ENCODE peak calls at places on chromosomes 6 and 20, in ten cellular contexts. One of them, this sample, is unnamed.

GRCh38 chr6:169255643-169256042 is 2.0 kb upstream of the THBS2 start:
- DNase-seq in right atrium auricular region: no peak
- DNase-seq in adrenal gland: no peak
- DNase-seq in choroid plexus epithelial cell: no peak
- DNase-seq in endothelial cell: no peak
- DNase-seq in OCI-LY7: no peak
- DNase-seq in brain microvascular endothelial cell: no peak
- DNase-seq in mammary epithelial cell: no peak
- DNase-seq in kidney: no peak
- DNase-seq in GM13976: no peak
- DNase-seq in this sample: no peak

GRCh38 chr6:159169193-159169555 is at the start of gene FNDC1:
- DNase-seq in right atrium auricular region: no peak
- DNase-seq in adrenal gland: peak
- DNase-seq in choroid plexus epithelial cell: no peak
- DNase-seq in endothelial cell: peak
- DNase-seq in OCI-LY7: peak
- DNase-seq in brain microvascular endothelial cell: no peak
- DNase-seq in mammary epithelial cell: no peak
- DNase-seq in kidney: peak
- DNase-seq in GM13976: peak
- DNase-seq in this sample: peak

GRCh38 chr6:87078983-87079616 is 15.8 kb downstream of the CGA start:
- DNase-seq in right atrium auricular region: peak
- DNase-seq in adrenal gland: peak
- DNase-seq in choroid plexus epithelial cell: peak
- DNase-seq in endothelial cell: peak
- DNase-seq in OCI-LY7: peak
- DNase-seq in brain microvascular endothelial cell: peak
- DNase-seq in mammary epithelial cell: peak
- DNase-seq in kidney: peak
- DNase-seq in GM13976: peak
- DNase-seq in this sample: peak

GRCh38 chr20:47354710-47355488 is 1.6 kb downstream of the ZMYND8 start:
- DNase-seq in right atrium auricular region: no peak
- DNase-seq in adrenal gland: no peak
- DNase-seq in choroid plexus epithelial cell: peak
- DNase-seq in endothelial cell: no peak
- DNase-seq in OCI-LY7: no peak
- DNase-seq in brain microvascular endothelial cell: no peak
- DNase-seq in mammary epithelial cell: peak
- DNase-seq in kidney: no peak
- DNase-seq in GM13976: no peak
- DNase-seq in this sample: peak

GRCh38 chr20:32727663-32728062 is 15.6 kb downstream of the COMMD7 start:
- DNase-seq in right atrium auricular region: no peak
- DNase-seq in adrenal gland: no peak
- DNase-seq in choroid plexus epithelial cell: peak
- DNase-seq in endothelial cell: no peak
- DNase-seq in OCI-LY7: no peak
- DNase-seq in brain microvascular endothelial cell: peak
- DNase-seq in mammary epithelial cell: peak
- DNase-seq in kidney: no peak
- DNase-seq in GM13976: no peak
- DNase-seq in this sample: no peak

GRCh38 chr20:19817017-19817416 is 59.0 kb downstream of the RIN2 start:
- DNase-seq in right atrium auricular region: no peak
- DNase-seq in adrenal gland: no peak
- DNase-seq in choroid plexus epithelial cell: peak
- DNase-seq in endothelial cell: no peak
- DNase-seq in OCI-LY7: no peak
- DNase-seq in brain microvascular endothelial cell: peak
- DNase-seq in mammary epithelial cell: peak
- DNase-seq in kidney: no peak
- DNase-seq in GM13976: no peak
- DNase-seq in this sample: no peak

GRCh38 chr6:2232445-2232844 is 13.0 kb downstream of the GMDS start:
- DNase-seq in right atrium auricular region: no peak
- DNase-seq in adrenal gland: no peak
- DNase-seq in choroid plexus epithelial cell: no peak
- DNase-seq in endothelial cell: no peak
- DNase-seq in OCI-LY7: no peak
- DNase-seq in brain microvascular endothelial cell: no peak
- DNase-seq in mammary epithelial cell: no peak
- DNase-seq in kidney: no peak
- DNase-seq in GM13976: peak
- DNase-seq in this sample: no peak

GRCh38 chr20:39875493-39876110 is 813.4 kb downstream of the MAFB start:
- DNase-seq in right atrium auricular region: no peak
- DNase-seq in adrenal gland: no peak
- DNase-seq in choroid plexus epithelial cell: no peak
- DNase-seq in endothelial cell: no peak
- DNase-seq in OCI-LY7: no peak
- DNase-seq in brain microvascular endothelial cell: no peak
- DNase-seq in mammary epithelial cell: no peak
- DNase-seq in kidney: no peak
- DNase-seq in GM13976: no peak
- DNase-seq in this sample: no peak

GRCh38 chr6:125191916-125192609 is 38.5 kb downstream of the TPD52L1 start:
- DNase-seq in right atrium auricular region: peak
- DNase-seq in adrenal gland: peak
- DNase-seq in choroid plexus epithelial cell: peak
- DNase-seq in endothelial cell: peak
- DNase-seq in OCI-LY7: peak
- DNase-seq in brain microvascular endothelial cell: peak
- DNase-seq in mammary epithelial cell: peak
- DNase-seq in kidney: no peak
- DNase-seq in GM13976: peak
- DNase-seq in this sample: peak

GRCh38 chr6:107642348-107643347 is 152.7 kb downstream of the SOBP start:
- DNase-seq in right atrium auricular region: no peak
- DNase-seq in adrenal gland: no peak
- DNase-seq in choroid plexus epithelial cell: no peak
- DNase-seq in endothelial cell: no peak
- DNase-seq in OCI-LY7: peak
- DNase-seq in brain microvascular endothelial cell: no peak
- DNase-seq in mammary epithelial cell: no peak
- DNase-seq in kidney: no peak
- DNase-seq in GM13976: no peak
- DNase-seq in this sample: no peak

GRCh38 chr6:25419879-25420278 is 140.7 kb downstream of the CARMIL1 start:
- DNase-seq in right atrium auricular region: no peak
- DNase-seq in adrenal gland: no peak
- DNase-seq in choroid plexus epithelial cell: no peak
- DNase-seq in endothelial cell: no peak
- DNase-seq in OCI-LY7: peak
- DNase-seq in brain microvascular endothelial cell: no peak
- DNase-seq in mammary epithelial cell: no peak
- DNase-seq in kidney: no peak
- DNase-seq in GM13976: no peak
- DNase-seq in this sample: no peak

GRCh38 chr6:89640804-89641203 is 2.3 kb upstream of the LYRM2 start:
- DNase-seq in right atrium auricular region: no peak
- DNase-seq in adrenal gland: no peak
- DNase-seq in choroid plexus epithelial cell: peak
- DNase-seq in endothelial cell: no peak
- DNase-seq in OCI-LY7: no peak
- DNase-seq in brain microvascular endothelial cell: peak
- DNase-seq in mammary epithelial cell: peak
- DNase-seq in kidney: no peak
- DNase-seq in GM13976: no peak
- DNase-seq in this sample: no peak

GRCh38 chr6:151321438-151321837 is 69.9 kb downstream of the ZBTB2 start:
- DNase-seq in right atrium auricular region: no peak
- DNase-seq in adrenal gland: no peak
- DNase-seq in choroid plexus epithelial cell: no peak
- DNase-seq in endothelial cell: no peak
- DNase-seq in OCI-LY7: no peak
- DNase-seq in brain microvascular endothelial cell: no peak
- DNase-seq in mammary epithelial cell: no peak
- DNase-seq in kidney: no peak
- DNase-seq in GM13976: no peak
- DNase-seq in this sample: no peak

GRCh38 chr6:151322570-151322969 is 68.8 kb downstream of the ZBTB2 start:
- DNase-seq in right atrium auricular region: no peak
- DNase-seq in adrenal gland: no peak
- DNase-seq in choroid plexus epithelial cell: no peak
- DNase-seq in endothelial cell: no peak
- DNase-seq in OCI-LY7: no peak
- DNase-seq in brain microvascular endothelial cell: no peak
- DNase-seq in mammary epithelial cell: peak
- DNase-seq in kidney: no peak
- DNase-seq in GM13976: no peak
- DNase-seq in this sample: no peak

GRCh38 chr6:151324079-151324825 is 67.1 kb downstream of the ZBTB2 start:
- DNase-seq in right atrium auricular region: peak
- DNase-seq in adrenal gland: peak
- DNase-seq in choroid plexus epithelial cell: peak
- DNase-seq in endothelial cell: peak
- DNase-seq in OCI-LY7: peak
- DNase-seq in brain microvascular endothelial cell: peak
- DNase-seq in mammary epithelial cell: peak
- DNase-seq in kidney: peak
- DNase-seq in GM13976: peak
- DNase-seq in this sample: peak

GRCh38 chr6:151327079-151327478 is 64.3 kb downstream of the ZBTB2 start:
- DNase-seq in right atrium auricular region: no peak
- DNase-seq in adrenal gland: no peak
- DNase-seq in choroid plexus epithelial cell: no peak
- DNase-seq in endothelial cell: no peak
- DNase-seq in OCI-LY7: no peak
- DNase-seq in brain microvascular endothelial cell: no peak
- DNase-seq in mammary epithelial cell: no peak
- DNase-seq in kidney: no peak
- DNase-seq in GM13976: no peak
- DNase-seq in this sample: no peak

DNA sequence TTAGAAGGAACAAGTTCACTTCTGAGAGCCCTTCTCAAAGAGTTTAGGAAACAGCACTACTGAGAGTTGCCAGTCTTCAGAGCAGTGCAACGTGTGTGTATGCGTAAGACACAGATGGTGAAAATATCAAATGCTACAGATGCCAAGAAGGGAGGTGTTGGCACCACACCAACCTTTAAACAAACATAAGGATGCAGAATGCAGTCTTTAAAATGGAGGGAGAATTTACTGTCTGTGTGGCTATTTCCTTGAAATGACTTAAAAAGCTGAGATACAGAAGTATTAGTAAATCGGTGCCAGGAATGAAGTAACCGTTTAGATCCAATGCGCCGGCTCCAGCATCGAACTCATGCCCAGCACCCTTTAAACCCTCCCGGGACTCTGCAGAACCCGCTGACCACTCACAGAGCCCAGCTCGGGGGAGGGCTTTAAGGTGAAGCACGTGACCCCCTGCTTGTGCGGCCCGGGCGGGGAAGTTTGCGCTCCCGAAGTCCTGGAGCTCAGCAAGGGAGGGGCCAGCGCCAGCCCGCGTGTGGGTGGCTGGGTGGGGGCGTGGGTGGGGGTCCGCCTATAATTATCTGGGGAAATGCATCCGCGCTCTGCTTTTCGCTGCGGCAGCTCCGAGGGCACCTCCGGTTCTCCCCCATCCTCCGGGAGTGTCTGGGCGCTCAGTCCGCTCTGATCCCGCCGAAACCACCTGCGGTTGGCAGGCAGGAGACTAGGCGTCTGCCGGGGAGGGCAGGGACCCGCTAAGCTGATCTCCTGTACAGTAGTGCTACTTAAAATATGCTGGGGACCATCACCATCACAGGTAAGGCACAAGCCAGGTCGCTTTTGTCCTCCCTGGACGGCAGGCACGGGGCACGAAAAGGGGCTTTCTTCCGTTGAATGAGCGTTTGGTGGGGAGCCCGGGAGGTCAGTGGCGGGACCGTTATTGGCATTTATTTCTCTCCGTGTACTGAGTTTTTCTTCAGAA is 66.0 kb downstream of the ZBTB2 start:
- DNase-seq in right atrium auricular region: peak
- DNase-seq in adrenal gland: peak
- DNase-seq in choroid plexus epithelial cell: peak
- DNase-seq in endothelial cell: peak
- DNase-seq in OCI-LY7: no peak
- DNase-seq in brain microvascular endothelial cell: peak
- DNase-seq in mammary epithelial cell: peak
- DNase-seq in kidney: peak
- DNase-seq in GM13976: no peak
- DNase-seq in this sample: peak
- TF ChIP-seq CTCF in right atrium auricular region: no peak
- TF ChIP-seq CTCF in adrenal gland: no peak
- TF ChIP-seq CTCF in choroid plexus epithelial cell: no peak
- TF ChIP-seq CTCF in endothelial cell: no peak
- TF ChIP-seq CTCF in OCI-LY7: no peak
- TF ChIP-seq CTCF in brain microvascular endothelial cell: no peak
- TF ChIP-seq CTCF in mammary epithelial cell: no peak
- TF ChIP-seq CTCF in kidney: no peak
- TF ChIP-seq CTCF in GM13976: no peak
- TF ChIP-seq CTCF in this sample: no peak

GRCh38 chr6:112282217-112282616 is 27.9 kb upstream of the LAMA4 start:
- DNase-seq in right atrium auricular region: peak
- DNase-seq in adrenal gland: no peak
- DNase-seq in choroid plexus epithelial cell: peak
- DNase-seq in endothelial cell: no peak
- DNase-seq in OCI-LY7: no peak
- DNase-seq in brain microvascular endothelial cell: peak
- DNase-seq in mammary epithelial cell: peak
- DNase-seq in kidney: peak
- DNase-seq in GM13976: no peak
- DNase-seq in this sample: no peak
- TF ChIP-seq CTCF in right atrium auricular region: no peak
- TF ChIP-seq CTCF in adrenal gland: no peak
- TF ChIP-seq CTCF in choroid plexus epithelial cell: peak
- TF ChIP-seq CTCF in endothelial cell: no peak
- TF ChIP-seq CTCF in OCI-LY7: no peak
- TF ChIP-seq CTCF in brain microvascular endothelial cell: peak
- TF ChIP-seq CTCF in mammary epithelial cell: no peak
- TF ChIP-seq CTCF in kidney: no peak
- TF ChIP-seq CTCF in GM13976: no peak
- TF ChIP-seq CTCF in this sample: no peak

GRCh38 chr20:23050847-23051627 is 1.6 kb upstream of the THBD start:
- DNase-seq in right atrium auricular region: peak
- DNase-seq in adrenal gland: peak
- DNase-seq in choroid plexus epithelial cell: peak
- DNase-seq in endothelial cell: peak
- DNase-seq in OCI-LY7: no peak
- DNase-seq in brain microvascular endothelial cell: peak
- DNase-seq in mammary epithelial cell: peak
- DNase-seq in kidney: peak
- DNase-seq in GM13976: peak
- DNase-seq in this sample: peak
- TF ChIP-seq CTCF in right atrium auricular region: peak
- TF ChIP-seq CTCF in adrenal gland: peak
- TF ChIP-seq CTCF in choroid plexus epithelial cell: peak
- TF ChIP-seq CTCF in endothelial cell: peak
- TF ChIP-seq CTCF in OCI-LY7: peak
- TF ChIP-seq CTCF in brain microvascular endothelial cell: peak
- TF ChIP-seq CTCF in mammary epithelial cell: peak
- TF ChIP-seq CTCF in kidney: peak
- TF ChIP-seq CTCF in GM13976: peak
- TF ChIP-seq CTCF in this sample: peak

GRCh38 chr6:104771258-104771832 is 88.4 kb downstream of the HACE1 start:
- DNase-seq in right atrium auricular region: no peak
- DNase-seq in adrenal gland: no peak
- DNase-seq in choroid plexus epithelial cell: peak
- DNase-seq in endothelial cell: no peak
- DNase-seq in OCI-LY7: peak
- DNase-seq in brain microvascular endothelial cell: no peak
- DNase-seq in mammary epithelial cell: no peak
- DNase-seq in kidney: no peak
- DNase-seq in GM13976: peak
- DNase-seq in this sample: no peak
- TF ChIP-seq CTCF in right atrium auricular region: no peak
- TF ChIP-seq CTCF in adrenal gland: peak
- TF ChIP-seq CTCF in choroid plexus epithelial cell: peak
- TF ChIP-seq CTCF in endothelial cell: peak
- TF ChIP-seq CTCF in OCI-LY7: peak
- TF ChIP-seq CTCF in brain microvascular endothelial cell: peak
- TF ChIP-seq CTCF in mammary epithelial cell: peak
- TF ChIP-seq CTCF in kidney: peak
- TF ChIP-seq CTCF in GM13976: peak
- TF ChIP-seq CTCF in this sample: peak

This sample was measured in activated CD8-positive, alpha-beta T cell treated with anti-CD3 and anti-CD28 coated beads for 36 hours.